ENCODE peak calls at places on chromosome 6, in eight cellular contexts. A, V, W, N, X, P, U and M are unnamed samples.

GRCh38 chr6:106927531-106928398 is 46.8 kb downstream of the CD24 start:
- DNase-seq in X (no peak), V (peak; percentile 2), N (no peak), W (peak; percentile 52), A (no peak), P (peak; percentile 41), U (no peak), M (peak; percentile 87)

GRCh38 chr6:89599727-89600126 is 38.8 kb downstream of the LYRM2 start:
- DNase-seq in U (no peak), A (no peak), W (no peak), P (no peak), V (no peak), N (no peak), X (no peak), M (no peak)

GRCh38 chr6:41200296-41200900 is 551 bp downstream of the TREML2 start:
- DNase-seq in X (no peak), P (peak; percentile 36), W (peak; percentile 75), A (no peak), V (peak; percentile 73), N (no peak), U (no peak), M (no peak)

GRCh38 chr6:75145211-75145610 is 60.6 kb downstream of the COL12A1 start:
- DNase-seq in X (no peak), A (no peak), P (no peak), U (no peak), N (no peak), W (no peak), V (no peak), M (no peak)

GRCh38 chr6:52352239-52353008 is 9.5 kb upstream of the PAQR8 start:
- DNase-seq in V (no peak), A (peak; percentile 88), N (no peak), U (no peak), X (no peak), P (peak; percentile 89), W (peak; percentile 89), M (peak; percentile 16)

GRCh38 chr6:38034269-38034914 is 214.9 kb downstream of the ZFAND3 start:
- DNase-seq in N (peak; percentile 62), U (no peak), W (peak; percentile 73), A (peak; percentile 67), X (peak; percentile 9), P (peak; percentile 70), V (no peak), M (peak; percentile 17)

GRCh38 chr6:110564703-110565421 is 88.4 kb upstream of the SLC22A16 start:
- DNase-seq in V (no peak), P (no peak), N (no peak), A (no peak), U (no peak), W (no peak), X (no peak), M (no peak)

GRCh38 chr6:105442369-105442768 is 39.5 kb upstream of the PREP start:
- DNase-seq in N (no peak), V (no peak), X (no peak), P (no peak), U (no peak), W (no peak), A (no peak), M (no peak)

GRCh38 chr6:34912715-34913464 is 23.8 kb downstream of the ANKS1A start:
- DNase-seq in A (no peak), W (peak; percentile 62), U (no peak), P (peak; percentile 91), X (no peak), N (no peak), V (peak; percentile 59), M (no peak)

GRCh38 chr6:55822815-55823214 is 52.6 kb downstream of the BMP5 start:
- DNase-seq in U (no peak), X (no peak), V (no peak), P (peak; percentile 76), N (no peak), W (peak; percentile 10), A (no peak), M (no peak)

GRCh38 chr6:87483929-87484328 is 11.2 kb downstream of the SLC35A1 start:
- DNase-seq in A (no peak), W (peak; percentile 51), P (peak; percentile 84), N (no peak), V (no peak), X (no peak), U (no peak), M (peak; percentile 79)

GRCh38 chr6:131216277-131216676 is 81.0 kb downstream of the AKAP7 start:
- DNase-seq in N (no peak), X (no peak), U (no peak), V (no peak), A (no peak), P (peak; percentile 10), W (peak; percentile 46), M (no peak)

GRCh38 chr6:85081102-85081501 is 316.7 kb upstream of the TBX18 start:
- DNase-seq in A (no peak), V (no peak), N (no peak), X (no peak), W (no peak), U (no peak), P (no peak), M (no peak)

GRCh38 chr6:79949235-79949634 is 1.9 kb upstream of the ELOVL4 start:
- DNase-seq in V (peak; percentile 63), U (no peak), A (peak; percentile 68), X (no peak), P (peak; percentile 75), N (peak; percentile 52), W (peak; percentile 82), M (peak; percentile 92)

GRCh38 chr6:113190170-113190569 is 667.0 kb upstream of the MARCKS start:
- DNase-seq in P (no peak), U (no peak), X (no peak), V (no peak), A (no peak), N (no peak), W (peak; percentile 25), M (peak; percentile 16)

GRCh38 chr6:138246650-138247440 is 28.6 kb upstream of the PBOV1 start:
- DNase-seq in U (no peak), X (no peak), N (no peak), W (no peak), V (no peak), P (no peak), A (no peak), M (no peak)

GRCh38 chr6:25388776-25389175 is 109.6 kb downstream of the CARMIL1 start:
- DNase-seq in N (no peak), V (no peak), P (no peak), U (no peak), W (no peak), X (no peak), A (no peak), M (no peak)

GRCh38 chr6:44007818-44008660 is 119.2 kb downstream of the MRPL14 start:
- DNase-seq in N (no peak), A (no peak), U (no peak), P (no peak), X (no peak), V (no peak), W (no peak), M (no peak)

GRCh38 chr6:21479140-21479539 is 114.4 kb upstream of the SOX4 start:
- DNase-seq in X (peak; percentile 42), W (peak; percentile 90), U (no peak), A (peak; percentile 57), V (no peak), P (peak; percentile 62), N (no peak), M (no peak)

GRCh38 chr6:116018976-116019375 is 41.7 kb downstream of the FRK start:
- DNase-seq in P (peak; percentile 82), N (no peak), A (no peak), U (no peak), V (no peak), X (no peak), W (peak; percentile 34), M (no peak)

GRCh38 chr6:41942045-41942851 is 640 bp upstream of the CCND3 start:
- DNase-seq in P (peak; percentile 99), X (no peak), A (no peak), U (no peak), V (no peak), N (no peak), W (no peak), M (no peak)

GRCh38 chr6:166202321-166202733 is 34.7 kb upstream of the TBXT start:
- DNase-seq in W (no peak), U (no peak), N (peak; percentile 24), P (no peak), V (no peak), A (no peak), X (no peak), M (no peak)

GRCh38 chr6:146781836-146782235 is 183.1 kb downstream of the ADGB start:
- DNase-seq in A (no peak), N (no peak), V (no peak), W (no peak), U (no peak), P (no peak), X (no peak), M (no peak)

GRCh38 chr6:71531006-71531405 is 242.4 kb downstream of the OGFRL1 start:
- DNase-seq in V (no peak), P (peak; percentile 33), W (no peak), A (no peak), N (no peak), X (no peak), U (no peak), M (no peak)

GRCh38 chr6:113185299-113185698 is 671.8 kb upstream of the MARCKS start:
- DNase-seq in X (no peak), N (no peak), W (peak; percentile 6), A (no peak), V (no peak), U (no peak), P (no peak), M (no peak)

GRCh38 chr6:110619275-110619908 is 143.0 kb upstream of the SLC22A16 start:
- DNase-seq in N (no peak), U (no peak), V (no peak), W (no peak), P (no peak), X (no peak), A (no peak), M (no peak)

GRCh38 chr6:157989541-157990289 is 8.1 kb downstream of the SYNJ2 start:
- DNase-seq in X (peak; percentile 82), W (peak; percentile 46), P (peak; percentile 45), V (no peak), A (no peak), N (no peak), U (no peak), M (no peak)

GRCh38 chr6:151257984-151258445 is 18.2 kb downstream of the AKAP12 start:
- DNase-seq in U (no peak), X (no peak), V (no peak), N (no peak), P (no peak), A (no peak), W (peak; percentile 46), M (no peak)

GRCh38 chr6:112911949-112912348 is 564.8 kb downstream of the RFPL4B start:
- DNase-seq in X (no peak), P (peak; percentile 32), N (no peak), V (no peak), W (peak; percentile 19), A (no peak), U (no peak), M (no peak)

GRCh38 chr6:111872521-111873177 is 603 bp downstream of the FYN start:
- DNase-seq in P (no peak), W (no peak), V (peak; percentile 69), X (no peak), A (peak; percentile 63), N (peak; percentile 53), U (peak; percentile 48), M (peak; percentile 77)

GRCh38 chr6:6941201-6941600 is 166.6 kb upstream of the RREB1 start:
- DNase-seq in V (no peak), W (no peak), X (no peak), U (no peak), P (no peak), N (no peak), A (no peak), M (no peak)

GRCh38 chr6:155274533-155274932 is 10.7 kb downstream of the CLDN20 start:
- DNase-seq in A (no peak), N (no peak), P (peak; percentile 65), W (peak; percentile 32), V (no peak), X (no peak), U (no peak), M (no peak)

GRCh38 chr6:134903448-134903847 is 46.5 kb downstream of the ALDH8A1 start:
- DNase-seq in A (no peak), N (no peak), U (no peak), W (no peak), X (no peak), V (no peak), P (peak; percentile 61), M (no peak)